ENCODE peak calls at places on chromosomes 1 and 21, in five cellular contexts. O is lower leg skin, R is endothelial cell of umbilical vein, C is A549, B is ovary. U is an unnamed sample.

GRCh38 chr1:212519131-212519530 is 86.4 kb downstream of the NENF start:
- DNase-seq in C (no peak), B (no peak), O (no peak), R (no peak), U (no peak)

GRCh38 chr21:36141513-36141925 is 6.6 kb downstream of the CBR3 start:
- DNase-seq in R (peak), B (peak), O (peak), C (peak), U (peak)

GRCh38 chr1:37317870-37318431 is 156.4 kb upstream of the ZC3H12A start:
- DNase-seq in C (no peak), O (no peak), B (no peak), R (no peak), U (no peak)

GRCh38 chr1:23394176-23394575 is 24.5 kb upstream of the ZNF436 start:
- DNase-seq in C (no peak), O (no peak), R (peak), B (no peak), U (no peak)

GRCh38 chr1:85200367-85200869 is 398 bp downstream of the SYDE2 start:
- DNase-seq in O (peak), C (peak), B (peak), R (no peak), U (peak)

GRCh38 chr21:38220270-38220737 is 36.5 kb upstream of the KCNJ15 start:
- DNase-seq in B (no peak), O (no peak), R (no peak), C (no peak), U (no peak)

GRCh38 chr1:63866085-63866484 is 92.3 kb downstream of the ROR1 start:
- DNase-seq in O (no peak), C (no peak), R (no peak), B (no peak), U (no peak)

GRCh38 chr1:204623365-204623893 is 62.1 kb downstream of the LRRN2 start:
- DNase-seq in R (peak), O (no peak), B (peak), C (peak), U (peak)

GRCh38 chr1:31793086-31793485 is 22.7 kb downstream of the SPOCD1 start:
- DNase-seq in C (no peak), O (no peak), R (no peak), B (no peak), U (no peak)

GRCh38 chr21:31260790-31261189 is 83.3 kb downstream of the TIAM1 start:
- DNase-seq in C (no peak), R (no peak), O (no peak), B (no peak), U (no peak)

GRCh38 chr1:169025412-169025811 is 81.1 kb upstream of the ATP1B1 start:
- DNase-seq in C (no peak), R (no peak), B (no peak), O (no peak), U (no peak)

GRCh38 chr1:15617874-15618684 is 821 bp downstream of the DDI2 start:
- DNase-seq in C (no peak), R (peak), O (peak), B (no peak), U (no peak)

GRCh38 chr1:153540394-153541361 is at the start of gene S100A5:
- DNase-seq in R (no peak), B (peak), C (no peak), O (no peak), U (no peak)

GRCh38 chr1:31762726-31763670 is 1.1 kb downstream of the ADGRB2 start:
- DNase-seq in B (peak), O (no peak), C (peak), R (peak), U (peak)

GRCh38 chr1:32454726-32455125 is 10.1 kb upstream of the ZBTB8B start:
- DNase-seq in O (no peak), B (no peak), R (peak), C (no peak), U (no peak)

GRCh38 chr21:39882186-39882882 is 15.1 kb downstream of the PCP4 start:
- DNase-seq in R (no peak), B (no peak), O (no peak), C (no peak), U (no peak)

GRCh38 chr1:51654000-51654399 is 37.1 kb downstream of the OSBPL9 start:
- DNase-seq in B (no peak), R (no peak), O (no peak), C (no peak), U (no peak)

GRCh38 chr1:201850053-201850397 is 21.1 kb downstream of the IPO9 start:
- DNase-seq in O (no peak), B (peak), C (no peak), R (peak), U (peak)

GRCh38 chr1:43979528-43980254 is 681 bp downstream of the B4GALT2 start:
- DNase-seq in B (peak), O (no peak), C (peak), R (peak), U (peak)

GRCh38 chr1:36530261-36530660 is 47.5 kb upstream of the CSF3R start:
- DNase-seq in O (no peak), C (no peak), R (no peak), B (no peak), U (no peak)

GRCh38 chr1:154463512-154463990 is 38.5 kb upstream of the TDRD10 start:
- DNase-seq in B (no peak), C (no peak), O (peak), R (peak), U (peak)

GRCh38 chr1:226085675-226086074 is 23.2 kb downstream of the H3-3A start:
- DNase-seq in R (no peak), B (no peak), O (no peak), C (no peak), U (no peak)

GRCh38 chr1:2001773-2002411 is 1.7 kb downstream of the CFAP74 start:
- DNase-seq in B (no peak), R (no peak), O (no peak), C (no peak), U (no peak)

GRCh38 chr1:2000432-2000831 is 3.2 kb downstream of the CFAP74 start:
- DNase-seq in C (no peak), R (no peak), O (no peak), B (no peak), U (no peak)

GRCh38 chr1:2000850-2001249 is 2.7 kb downstream of the CFAP74 start:
- DNase-seq in O (no peak), C (no peak), B (no peak), R (no peak), U (no peak)

GRCh38 chr1:1997561-1997960 is 6.0 kb downstream of the CFAP74 start:
- DNase-seq in R (no peak), C (no peak), B (no peak), O (no peak), U (no peak)

DNA sequence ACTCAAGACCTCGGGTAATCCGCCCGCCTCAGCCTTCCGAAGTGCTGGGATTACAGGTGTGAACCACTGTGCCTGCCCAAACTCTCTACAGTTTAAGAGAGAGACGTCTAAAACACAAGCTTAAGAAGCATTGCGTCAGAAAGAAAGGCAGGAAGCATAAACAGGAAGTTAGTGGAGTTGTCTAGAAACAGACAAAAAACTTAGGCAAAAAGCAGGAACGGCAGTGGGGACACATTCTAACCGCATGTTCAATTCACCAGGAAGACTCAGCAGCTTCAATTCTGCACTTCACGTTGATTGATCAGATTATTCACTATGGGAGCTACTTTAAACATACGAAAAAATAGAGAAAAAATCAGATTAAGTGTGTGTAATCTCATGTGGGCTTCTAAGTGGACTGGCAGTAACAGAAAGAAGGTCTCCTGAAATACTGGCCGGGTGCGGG is 7.4 kb downstream of the CFAP74 start:
- DNase-seq in R (no peak), C (no peak), O (no peak), B (no peak), U (no peak)
- TF ChIP-seq POLR2A in R (no peak), C (no peak), O (no peak), B (no peak), U (no peak)

DNA sequence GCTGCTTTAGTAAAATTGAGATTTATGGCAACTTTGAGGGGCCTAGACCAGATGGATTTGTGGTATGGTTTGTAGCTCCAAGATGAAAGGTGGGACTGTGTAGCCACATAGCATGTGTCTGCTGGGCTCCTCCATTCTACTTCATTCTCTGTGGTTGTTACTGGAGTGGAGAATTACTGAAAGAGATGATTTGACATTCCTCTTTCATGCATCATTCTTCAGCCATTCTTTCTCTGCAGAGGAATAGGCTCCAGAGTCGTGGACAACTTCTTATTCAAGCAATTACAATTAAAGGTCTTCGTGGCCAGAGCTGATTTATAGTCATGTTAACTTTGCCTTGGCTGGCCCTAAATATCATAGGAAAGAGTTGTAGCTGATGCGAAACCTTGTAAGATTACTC is 328.9 kb downstream of the PAPPA2 start:
- DNase-seq in B (no peak), C (no peak), O (no peak), R (no peak), U (no peak)
- TF ChIP-seq POLR2A in B (no peak), C (no peak), O (no peak), R (no peak), U (no peak)

GRCh38 chr1:219432191-219432606 is 180.7 kb downstream of the ZC3H11B start:
- DNase-seq in R (no peak), B (no peak), C (no peak), O (no peak), U (peak)
- TF ChIP-seq POLR2A in R (no peak), B (no peak), C (no peak), O (no peak), U (no peak)

DNA sequence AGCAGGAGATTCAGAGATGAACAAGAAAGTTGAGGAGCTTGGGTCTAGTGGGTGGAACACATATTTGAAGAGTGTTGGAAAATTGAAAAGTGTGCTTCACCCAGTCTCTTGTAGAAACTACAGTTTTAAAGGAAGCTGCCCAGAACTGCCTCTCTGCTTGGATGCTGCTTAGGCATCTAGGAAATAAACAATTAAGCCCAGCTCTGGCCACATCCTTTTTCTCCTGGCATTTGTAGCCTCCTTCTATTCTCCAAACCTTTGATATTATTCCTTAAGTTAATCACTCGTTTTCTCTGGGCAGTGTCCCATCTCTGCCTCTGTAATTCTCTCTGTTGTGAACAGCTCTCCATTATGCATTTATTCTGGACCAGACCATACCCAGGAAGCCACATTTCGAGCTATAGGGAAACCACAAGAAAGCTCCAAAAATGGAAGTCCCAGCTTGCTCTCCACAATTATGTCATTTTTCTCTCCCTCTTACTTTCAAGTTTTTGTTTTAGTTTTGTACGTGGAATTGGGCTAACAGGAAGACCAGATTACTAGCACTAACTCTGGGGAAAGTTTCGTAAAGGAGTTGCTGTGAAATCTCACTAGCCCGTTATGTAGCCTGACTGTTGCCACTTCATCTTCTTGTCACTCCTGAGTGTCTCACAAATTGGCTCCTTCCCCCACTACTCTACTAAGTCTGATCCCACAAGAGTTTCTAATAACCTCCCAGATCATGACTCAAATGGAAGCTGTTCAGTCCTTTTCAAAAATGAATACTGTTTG is 102.2 kb downstream of the NTMT2 start:
- DNase-seq in R (no peak), O (no peak), C (no peak), B (no peak), U (no peak)
- TF ChIP-seq POLR2A in R (no peak), O (no peak), C (no peak), B (no peak), U (no peak)

GRCh38 chr1:218344814-218345672 is at the start of gene TGFB2:
- DNase-seq in B (peak), O (peak), R (peak), C (peak), U (no peak)
- TF ChIP-seq POLR2A in B (peak), O (no peak), R (peak), C (peak), U (peak)

GRCh38 chr1:21332691-21333449 is 42.6 kb upstream of the ECE1 start:
- DNase-seq in R (no peak), B (peak), O (no peak), C (no peak), U (no peak)

GRCh38 chr1:21335088-21335678 is 44.9 kb upstream of the ECE1 start:
- DNase-seq in C (no peak), B (no peak), O (no peak), R (no peak), U (no peak)

GRCh38 chr1:21335750-21336168 is 45.5 kb upstream of the ECE1 start:
- DNase-seq in O (no peak), C (no peak), R (no peak), B (no peak), U (no peak)

GRCh38 chr1:21333824-21334213 is 43.6 kb upstream of the ECE1 start:
- DNase-seq in C (no peak), R (no peak), B (peak), O (no peak), U (no peak)

GRCh38 chr1:21334214-21335087 is 44.2 kb upstream of the ECE1 start:
- DNase-seq in C (peak), R (peak), O (peak), B (peak), U (peak)
- TF ChIP-seq POLR2A in C (no peak), R (peak), O (no peak), B (no peak), U (peak)

GRCh38 chr1:234610061-234610581 is at the start of gene IRF2BP2:
- DNase-seq in B (peak), R (peak), O (peak), C (peak), U (no peak)
- TF ChIP-seq POLR2A in B (peak), R (peak), O (no peak), C (peak), U (peak)